ENCODE peak calls at places on chromosomes 12 and 14, in eight cellular contexts. B is brain microvascular endothelial cell, Y is endothelial cell of umbilical vein, L is body of pancreas, G is fibroblast of lung, A is dorsolateral prefrontal cortex, R is astrocyte, V is left lung. K is an unnamed sample.

GRCh38 chr12:19530631-19531020 is 91.3 kb downstream of the AEBP2 start:
- DNase-seq in B (no peak), Y (no peak), L (no peak), G (peak), A (no peak), R (peak), V (no peak), K (peak)

GRCh38 chr12:3173912-3174311 is 96.7 kb downstream of the TSPAN9 start:
- DNase-seq in B (no peak), Y (no peak), L (no peak), G (no peak), A (no peak), R (no peak), V (no peak), K (no peak)

GRCh38 chr12:50006754-50007442 is 18.4 kb downstream of the RACGAP1 start:
- DNase-seq in B (no peak), Y (no peak), L (no peak), G (peak), A (no peak), R (peak), V (no peak), K (peak)

GRCh38 chr14:92121207-92121669 is 268 bp downstream of the NDUFB1 start:
- DNase-seq in B (peak), Y (peak), L (peak), G (peak), A (peak), R (peak), V (peak), K (peak)

GRCh38 chr12:31324845-31325523 is 966 bp downstream of the SINHCAF start:
- DNase-seq in B (peak), Y (peak), L (peak), G (peak), A (peak), R (peak), V (peak), K (peak)

GRCh38 chr12:79897617-79898016 is 37.3 kb downstream of the PPP1R12A start:
- DNase-seq in B (peak), Y (no peak), L (no peak), G (peak), A (no peak), R (peak), V (no peak), K (peak)

GRCh38 chr14:70724944-70725343 is 83.2 kb downstream of the TTC9 start:
- DNase-seq in B (no peak), Y (no peak), L (no peak), G (no peak), A (no peak), R (no peak), V (no peak), K (no peak)

GRCh38 chr14:82125963-82126362 is 592.3 kb upstream of the SEL1L start:
- DNase-seq in B (no peak), Y (no peak), L (peak), G (no peak), A (no peak), R (no peak), V (no peak), K (no peak)

GRCh38 chr14:95828649-95829265 is 47.9 kb upstream of the TUNAR start:
- DNase-seq in B (no peak), Y (no peak), L (no peak), G (no peak), A (no peak), R (no peak), V (no peak), K (no peak)

GRCh38 chr14:54348923-54349615 is 47.7 kb upstream of the CDKN3 start:
- DNase-seq in B (peak), Y (peak), L (no peak), G (peak), A (peak), R (peak), V (no peak), K (peak)

GRCh38 chr14:72888636-72889201 is 5.2 kb downstream of the DPF3 start:
- DNase-seq in B (no peak), Y (no peak), L (no peak), G (peak), A (no peak), R (peak), V (no peak), K (peak)

GRCh38 chr12:131415781-131416180 is 295.1 kb upstream of the SFSWAP start:
- DNase-seq in B (no peak), Y (no peak), L (no peak), G (no peak), A (no peak), R (no peak), V (no peak), K (no peak)

GRCh38 chr14:31864937-31865855 is 211.9 kb upstream of the ARHGAP5 start:
- DNase-seq in B (no peak), Y (no peak), L (no peak), G (no peak), A (no peak), R (no peak), V (no peak), K (no peak)

DNA sequence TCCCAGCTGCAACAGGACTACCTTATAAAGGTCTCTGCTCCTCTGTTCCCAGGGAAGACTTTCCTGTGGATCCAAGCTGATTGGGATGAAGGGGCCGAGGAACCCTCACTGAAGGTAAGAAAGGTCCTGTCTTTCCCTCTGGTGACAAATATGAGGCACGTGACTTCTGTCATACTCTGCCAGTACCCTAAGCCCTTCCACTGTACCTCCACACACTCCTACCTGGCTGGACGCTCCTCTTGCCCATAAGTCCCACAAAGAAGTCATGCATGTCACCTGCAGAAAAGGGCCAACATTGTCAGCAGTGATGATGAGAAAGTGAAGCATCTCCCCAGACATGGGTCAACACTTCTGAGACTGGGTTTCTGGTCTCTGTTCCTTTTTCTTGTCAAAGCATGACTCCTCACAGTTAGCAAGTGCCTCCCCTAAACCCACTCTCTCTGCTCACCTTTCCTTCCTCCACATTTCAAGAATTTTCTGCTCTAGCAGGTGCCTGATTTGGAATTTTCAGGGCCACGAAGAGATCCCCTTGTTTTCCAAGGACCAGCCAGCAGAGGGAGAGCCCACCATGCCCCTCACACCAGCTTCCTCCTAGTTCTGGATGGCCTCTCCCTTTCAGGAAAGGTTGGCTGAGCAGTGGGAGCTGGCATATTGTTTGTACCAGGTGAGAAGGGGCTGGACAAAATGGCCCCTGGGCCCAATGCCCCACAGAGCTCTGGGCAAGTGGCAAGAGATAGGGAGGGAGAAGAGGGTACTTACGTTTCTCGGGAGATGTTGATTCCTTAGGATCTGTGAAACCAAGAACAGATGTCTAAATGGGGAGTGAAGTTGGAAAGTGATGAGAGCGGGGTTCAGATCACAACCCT is 3.5 kb downstream of the TAC3 start:
- DNase-seq in B (no peak), Y (no peak), L (no peak), G (no peak), A (no peak), R (no peak), V (no peak), K (no peak)
- TF ChIP-seq CTCF in B (peak), Y (no peak), L (no peak), G (no peak), A (no peak), R (no peak), V (no peak), K (peak)

GRCh38 chr12:121996050-121996944 is 25.4 kb upstream of the BCL7A start:
- DNase-seq in B (no peak), Y (no peak), L (peak), G (no peak), A (no peak), R (no peak), V (no peak), K (peak)
- H3K4me3 ChIP-seq in B (no peak), Y (no peak), L (no peak), G (no peak), A (no peak), R (no peak), V (no peak), K (no peak)

DNA sequence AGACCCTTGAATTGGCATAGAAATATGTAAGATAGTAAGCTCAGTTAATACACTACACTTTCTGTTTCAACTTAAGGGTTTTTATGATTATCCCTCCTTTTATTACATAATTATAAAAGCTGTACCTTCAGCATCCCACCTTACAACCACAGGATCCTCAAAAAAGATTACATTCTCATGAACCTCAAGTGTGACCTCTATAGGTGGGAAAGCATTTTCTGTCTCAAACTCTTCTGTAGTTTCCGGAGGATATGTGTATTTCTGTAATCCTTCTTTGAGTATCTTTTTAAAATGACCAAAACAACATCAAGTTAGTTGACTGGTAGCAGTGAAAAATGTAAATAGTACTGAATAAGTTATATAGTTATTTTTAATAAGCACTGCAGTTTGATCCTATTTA is 75.9 kb downstream of the DNAI7 start:
- DNase-seq in B (no peak), Y (no peak), L (no peak), G (no peak), A (no peak), R (no peak), V (no peak), K (peak)
- TF ChIP-seq CTCF in B (no peak), Y (no peak), L (no peak), G (no peak), A (no peak), R (no peak), V (no peak), K (peak)

GRCh38 chr14:99418217-99418616 is 62.4 kb downstream of the SETD3 start:
- DNase-seq in B (no peak), Y (no peak), L (no peak), G (no peak), A (no peak), R (no peak), V (no peak), K (no peak)

GRCh38 chr14:99413172-99413571 is 67.5 kb downstream of the SETD3 start:
- DNase-seq in B (no peak), Y (no peak), L (no peak), G (peak), A (no peak), R (peak), V (no peak), K (no peak)

GRCh38 chr14:99413972-99414371 is 66.7 kb downstream of the SETD3 start:
- DNase-seq in B (no peak), Y (no peak), L (no peak), G (no peak), A (no peak), R (no peak), V (no peak), K (no peak)

GRCh38 chr14:99416909-99417308 is 63.8 kb downstream of the SETD3 start:
- DNase-seq in B (no peak), Y (no peak), L (no peak), G (no peak), A (no peak), R (no peak), V (no peak), K (no peak)

DNA sequence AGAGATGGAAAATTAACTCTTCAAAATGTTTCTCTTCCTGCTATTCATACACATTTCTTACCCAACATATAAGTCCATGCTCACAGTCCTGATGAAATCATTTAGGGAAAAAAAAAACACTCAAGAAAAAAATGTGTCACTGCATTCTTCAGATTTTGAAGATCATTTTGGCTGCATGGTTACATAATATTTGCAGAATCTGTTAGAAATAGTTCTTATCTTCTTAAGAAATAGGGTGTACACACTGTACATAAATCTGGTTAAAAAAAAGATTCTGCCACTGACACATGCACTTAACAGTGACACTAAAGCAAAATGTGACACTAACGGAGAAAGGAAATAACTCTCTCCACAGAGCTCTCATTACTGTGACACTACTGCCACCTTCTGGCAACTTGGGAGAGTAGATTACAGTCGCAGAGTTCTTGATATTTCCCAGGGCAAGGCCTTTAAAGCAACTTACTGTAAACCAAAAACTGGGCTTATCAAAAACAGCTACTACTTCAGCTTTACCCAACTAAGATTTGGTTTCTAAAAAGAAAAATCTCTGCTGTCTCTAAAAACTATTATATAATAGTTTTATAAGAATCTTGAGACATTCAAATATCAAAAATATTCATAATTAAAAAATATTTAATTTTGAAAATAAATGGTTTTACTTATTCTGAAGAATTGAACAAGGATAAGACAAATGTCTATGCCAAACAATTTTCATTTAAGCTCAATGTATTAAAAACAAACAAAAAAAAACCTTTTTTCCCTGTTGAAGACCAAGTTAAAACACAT is 65.0 kb downstream of the SETD3 start:
- DNase-seq in B (peak), Y (peak), L (peak), G (peak), A (no peak), R (peak), V (no peak), K (peak)
- H3K4me3 ChIP-seq in B (no peak), Y (no peak), L (no peak), G (no peak), A (no peak), R (no peak), V (no peak), K (no peak)

GRCh38 chr14:57189070-57189469 is 79.6 kb downstream of the EXOC5 start:
- DNase-seq in B (no peak), Y (no peak), L (no peak), G (peak), A (no peak), R (no peak), V (no peak), K (peak)
- TF ChIP-seq CTCF in B (peak), Y (no peak), L (no peak), G (peak), A (no peak), R (no peak), V (no peak), K (peak)